ENCODE peak calls at places on chromosomes 7 and 10, in ten cellular contexts. O, M, H, S, L, C, R, Y, N and J are unnamed samples.

GRCh38 chr7:137458399-137458798 is 114.9 kb upstream of the PTN start:
- DNase-seq in O (no peak), M (no peak), H (no peak), S (no peak), L (no peak), C (no peak), R (no peak), Y (no peak), N (no peak), J (no peak)

GRCh38 chr7:85529831-85530230 is 343.0 kb upstream of the SEMA3D start:
- DNase-seq in O (no peak), M (no peak), H (peak), S (no peak), L (peak), C (no peak), R (peak), Y (no peak), N (peak), J (peak)

GRCh38 chr10:71746344-71747037 is 26.8 kb downstream of the VSIR start:
- DNase-seq in O (peak), M (no peak), H (peak), S (peak), L (no peak), C (peak), R (no peak), Y (no peak), N (no peak), J (no peak)

GRCh38 chr7:140196361-140197217 is 19.8 kb upstream of the KDM7A start:
- DNase-seq in O (no peak), M (no peak), H (peak), S (no peak), L (peak), C (no peak), R (peak), Y (no peak), N (peak), J (no peak)

GRCh38 chr7:139704308-139704879 is 73.4 kb downstream of the HIPK2 start:
- DNase-seq in O (no peak), M (no peak), H (no peak), S (no peak), L (no peak), C (peak), R (no peak), Y (no peak), N (no peak), J (no peak)

GRCh38 chr7:35816514-35816913 is 15.7 kb downstream of the SEPTIN7 start:
- DNase-seq in O (no peak), M (no peak), H (no peak), S (no peak), L (no peak), C (no peak), R (no peak), Y (no peak), N (no peak), J (no peak)

GRCh38 chr7:47539398-47540052 is 42.4 kb downstream of the TNS3 start:
- DNase-seq in O (no peak), M (peak), H (no peak), S (peak), L (peak), C (no peak), R (no peak), Y (no peak), N (peak), J (no peak)

GRCh38 chr10:75497997-75498797 is 66.8 kb downstream of the LRMDA start:
- DNase-seq in O (no peak), M (no peak), H (peak), S (no peak), L (no peak), C (no peak), R (peak), Y (no peak), N (peak), J (no peak)

GRCh38 chr7:16712916-16713315 is 40.6 kb upstream of the TSPAN13 start:
- DNase-seq in O (no peak), M (no peak), H (no peak), S (no peak), L (peak), C (no peak), R (no peak), Y (no peak), N (no peak), J (no peak)

GRCh38 chr10:34862892-34863291 is 47.8 kb upstream of the PARD3 start:
- DNase-seq in O (no peak), M (no peak), H (no peak), S (no peak), L (no peak), C (peak), R (no peak), Y (no peak), N (no peak), J (no peak)

GRCh38 chr10:33211123-33211878 is 123.2 kb downstream of the NRP1 start:
- DNase-seq in O (peak), M (peak), H (peak), S (no peak), L (peak), C (no peak), R (peak), Y (peak), N (peak), J (peak)

GRCh38 chr7:30726296-30727006 is 25.5 kb upstream of the INMT start:
- DNase-seq in O (no peak), M (no peak), H (no peak), S (no peak), L (no peak), C (no peak), R (no peak), Y (no peak), N (no peak), J (no peak)

GRCh38 chr7:64618785-64619456 is 47.0 kb upstream of the ZNF107 start:
- DNase-seq in O (no peak), M (no peak), H (peak), S (peak), L (peak), C (no peak), R (peak), Y (no peak), N (peak), J (no peak)

GRCh38 chr7:148664319-148664718 is 34.4 kb upstream of the CUL1 start:
- DNase-seq in O (peak), M (no peak), H (peak), S (no peak), L (peak), C (no peak), R (peak), Y (no peak), N (peak), J (no peak)

GRCh38 chr7:84949067-84949466 is 237.8 kb downstream of the SEMA3D start:
- DNase-seq in O (no peak), M (no peak), H (peak), S (no peak), L (peak), C (no peak), R (peak), Y (no peak), N (peak), J (no peak)

GRCh38 chr7:148442933-148443332 is 147.6 kb upstream of the C7orf33 start:
- DNase-seq in O (no peak), M (no peak), H (no peak), S (no peak), L (no peak), C (peak), R (no peak), Y (no peak), N (no peak), J (no peak)

GRCh38 chr10:120818301-120818700 is 32.9 kb upstream of the WDR11 start:
- DNase-seq in O (no peak), M (no peak), H (no peak), S (no peak), L (no peak), C (no peak), R (no peak), Y (no peak), N (no peak), J (no peak)

GRCh38 chr10:3708830-3709229 is 76.2 kb downstream of the KLF6 start:
- DNase-seq in O (no peak), M (no peak), H (peak), S (no peak), L (no peak), C (no peak), R (peak), Y (no peak), N (peak), J (no peak)

GRCh38 chr7:80311313-80311712 is 176.7 kb downstream of the GNAI1 start:
- DNase-seq in O (no peak), M (no peak), H (no peak), S (no peak), L (no peak), C (no peak), R (no peak), Y (no peak), N (no peak), J (no peak)

GRCh38 chr7:128137096-128137655 is 103.9 kb upstream of the LEP start:
- DNase-seq in O (no peak), M (no peak), H (peak), S (peak), L (peak), C (no peak), R (peak), Y (no peak), N (peak), J (peak)

GRCh38 chr7:28956608-28957063 is 1.5 kb downstream of the TRIL start:
- DNase-seq in O (peak), M (no peak), H (peak), S (peak), L (peak), C (peak), R (peak), Y (no peak), N (peak), J (no peak)

GRCh38 chr10:45505336-45505735 is 131.3 kb downstream of the ALOX5 start:
- DNase-seq in O (no peak), M (no peak), H (no peak), S (no peak), L (no peak), C (no peak), R (no peak), Y (no peak), N (no peak), J (no peak)

GRCh38 chr10:27542812-27543211 is 38.7 kb downstream of the RAB18 start:
- DNase-seq in O (no peak), M (no peak), H (peak), S (no peak), L (peak), C (no peak), R (peak), Y (no peak), N (peak), J (peak)

GRCh38 chr10:89352039-89352597 is 24.3 kb downstream of the IFIT3 start:
- DNase-seq in O (no peak), M (peak), H (peak), S (peak), L (peak), C (peak), R (peak), Y (no peak), N (peak), J (peak)

GRCh38 chr7:83786858-83787257 is 137.9 kb upstream of the SEMA3E start:
- DNase-seq in O (no peak), M (no peak), H (no peak), S (no peak), L (no peak), C (no peak), R (no peak), Y (no peak), N (no peak), J (no peak)

GRCh38 chr10:35585903-35586535 is 19.1 kb upstream of the GJD4 start:
- DNase-seq in O (no peak), M (no peak), H (no peak), S (peak), L (no peak), C (no peak), R (no peak), Y (no peak), N (no peak), J (no peak)

GRCh38 chr10:35336921-35337741 is 822 bp downstream of the CCNY start:
- DNase-seq in O (peak), M (no peak), H (no peak), S (peak), L (no peak), C (peak), R (no peak), Y (no peak), N (no peak), J (no peak)

GRCh38 chr7:18708204-18708603 is 212.7 kb downstream of the HDAC9 start:
- DNase-seq in O (no peak), M (no peak), H (no peak), S (no peak), L (no peak), C (no peak), R (no peak), Y (no peak), N (no peak), J (no peak)

GRCh38 chr7:98133621-98134266 is 27.1 kb downstream of the LMTK2 start:
- DNase-seq in O (no peak), M (no peak), H (peak), S (peak), L (peak), C (no peak), R (no peak), Y (no peak), N (peak), J (no peak)

DNA sequence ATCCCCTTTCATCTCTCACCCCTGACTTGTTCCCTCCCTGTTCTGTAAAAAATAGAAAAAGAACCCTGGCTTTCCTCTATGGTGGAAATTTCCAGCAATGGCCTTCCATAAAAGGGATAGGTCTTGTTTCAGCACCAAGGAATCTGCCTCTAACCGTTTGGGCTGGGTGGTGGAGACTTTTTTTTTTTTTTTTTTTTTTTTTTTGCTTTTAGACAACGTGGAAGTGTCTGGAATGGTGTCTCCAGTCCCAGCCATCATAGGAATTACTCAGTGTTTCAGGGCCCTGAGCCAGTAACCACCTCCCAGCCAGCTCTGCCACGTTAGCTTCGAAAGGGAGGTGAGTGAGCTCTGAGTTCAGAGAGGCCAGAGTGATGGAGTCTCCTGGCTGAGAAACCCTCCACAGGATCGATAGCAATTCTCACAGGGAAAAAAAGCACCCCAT is 97.3 kb upstream of the COL1A2 start:
- DNase-seq in O (peak), M (peak), H (peak), S (no peak), L (peak), C (peak), R (peak), Y (no peak), N (peak), J (peak)
- H3K4me3 ChIP-seq in O (no peak), M (peak), H (peak), S (no peak), L (peak), C (no peak), R (no peak), Y (no peak), N (peak), J (peak)

DNA sequence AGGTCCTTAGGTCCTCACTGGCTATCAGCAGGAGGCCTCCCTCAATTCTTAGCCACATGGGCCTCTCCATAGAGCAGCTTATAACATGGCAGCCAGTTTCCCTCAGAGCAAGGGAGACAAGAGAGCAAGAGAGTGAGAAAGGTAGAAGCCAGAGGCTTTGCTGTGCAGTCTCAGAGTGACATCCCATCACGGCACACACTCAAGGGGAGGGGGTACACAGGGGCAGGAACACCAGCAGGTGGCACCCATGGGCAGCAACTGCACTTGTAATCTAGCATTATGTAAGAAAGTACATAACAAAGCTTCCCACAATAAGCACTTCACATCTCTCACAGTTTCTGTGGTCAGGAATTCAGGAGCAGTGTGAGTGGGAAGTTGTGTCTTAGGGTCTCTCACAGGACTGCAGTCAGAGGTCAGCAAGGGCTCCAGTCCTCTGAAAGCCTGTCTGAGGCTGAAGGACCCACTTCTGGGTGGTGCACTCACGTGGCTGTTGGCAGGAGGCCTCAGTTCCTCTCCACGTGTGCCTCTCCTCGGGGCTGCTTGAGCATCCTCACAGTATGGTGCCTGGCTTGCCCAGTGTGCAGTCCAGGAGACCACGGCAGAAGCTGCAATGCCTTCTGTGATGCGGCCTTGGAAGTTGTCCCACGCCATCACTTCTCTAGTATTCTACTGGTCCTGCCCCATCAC is 159.4 kb downstream of the OAT start:
- DNase-seq in O (no peak), M (no peak), H (no peak), S (peak), L (no peak), C (no peak), R (peak), Y (no peak), N (peak), J (no peak)
- TF ChIP-seq CTCF in O (no peak), M (peak), H (no peak), S (peak), L (peak), C (no peak), R (peak), Y (no peak), N (peak), J (peak)

GRCh38 chr10:125148021-125148439 is 12.3 kb downstream of the CTBP2 start:
- DNase-seq in O (peak), M (no peak), H (peak), S (no peak), L (no peak), C (no peak), R (peak), Y (no peak), N (peak), J (no peak)

GRCh38 chr10:125149278-125150047 is 10.9 kb downstream of the CTBP2 start:
- DNase-seq in O (peak), M (no peak), H (peak), S (no peak), L (peak), C (peak), R (peak), Y (no peak), N (peak), J (no peak)

GRCh38 chr10:125146791-125147604 is 13.4 kb downstream of the CTBP2 start:
- DNase-seq in O (no peak), M (no peak), H (peak), S (no peak), L (peak), C (no peak), R (no peak), Y (no peak), N (no peak), J (no peak)

GRCh38 chr10:125151170-125151823 is 9.1 kb downstream of the CTBP2 start:
- DNase-seq in O (no peak), M (no peak), H (no peak), S (no peak), L (no peak), C (no peak), R (no peak), Y (no peak), N (no peak), J (no peak)

GRCh38 chr10:125148576-125148975 is 11.8 kb downstream of the CTBP2 start:
- DNase-seq in O (no peak), M (no peak), H (no peak), S (no peak), L (no peak), C (no peak), R (no peak), Y (no peak), N (no peak), J (no peak)
- H3K4me3 ChIP-seq in O (no peak), M (no peak), H (no peak), S (no peak), L (no peak), C (no peak), R (no peak), Y (no peak), N (no peak), J (no peak)

DNA sequence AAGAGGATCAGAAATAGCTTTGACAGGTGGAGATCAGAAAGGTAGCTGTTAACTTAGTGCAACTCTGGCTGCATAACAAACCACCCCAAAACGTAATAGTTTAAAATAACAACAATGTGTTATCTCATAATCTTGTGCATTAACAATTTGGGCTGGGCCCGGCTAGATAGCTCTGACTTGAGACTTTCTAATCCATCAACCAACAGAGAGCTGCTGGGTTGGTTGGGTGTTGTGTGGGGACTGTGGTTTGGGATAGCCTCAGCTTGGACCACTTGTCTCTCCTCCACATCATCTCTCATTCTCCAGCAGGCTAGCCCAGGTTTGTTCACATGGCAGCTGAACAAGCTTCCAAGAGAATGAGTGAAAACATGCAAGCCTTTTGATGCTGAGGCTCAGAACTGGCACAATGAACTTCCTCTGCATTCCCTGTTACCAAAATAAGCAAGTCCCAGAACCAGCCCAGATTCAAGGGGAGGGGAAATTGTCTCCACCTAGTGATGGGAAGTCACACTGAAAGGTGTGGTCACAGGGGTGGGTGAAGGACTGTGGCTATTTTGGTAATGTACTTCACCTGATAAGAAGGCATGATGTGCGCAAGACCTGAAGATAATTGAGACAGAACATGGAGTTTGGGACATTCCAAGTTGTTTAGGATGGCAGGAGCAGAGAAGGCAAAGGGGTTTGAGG is 20.4 kb upstream of the ASAH2 start:
- DNase-seq in O (no peak), M (no peak), H (no peak), S (no peak), L (no peak), C (no peak), R (no peak), Y (no peak), N (no peak), J (no peak)
- TF ChIP-seq CTCF in O (no peak), M (no peak), H (no peak), S (peak), L (no peak), C (no peak), R (no peak), Y (no peak), N (no peak), J (no peak)

GRCh38 chr7:142894112-142894835 is 8.7 kb upstream of the TRPV6 start:
- DNase-seq in O (no peak), M (no peak), H (no peak), S (no peak), L (no peak), C (no peak), R (no peak), Y (no peak), N (no peak), J (no peak)
- H3K4me3 ChIP-seq in O (no peak), M (no peak), H (no peak), S (no peak), L (no peak), C (no peak), R (no peak), Y (no peak), N (no peak), J (no peak)

DNA sequence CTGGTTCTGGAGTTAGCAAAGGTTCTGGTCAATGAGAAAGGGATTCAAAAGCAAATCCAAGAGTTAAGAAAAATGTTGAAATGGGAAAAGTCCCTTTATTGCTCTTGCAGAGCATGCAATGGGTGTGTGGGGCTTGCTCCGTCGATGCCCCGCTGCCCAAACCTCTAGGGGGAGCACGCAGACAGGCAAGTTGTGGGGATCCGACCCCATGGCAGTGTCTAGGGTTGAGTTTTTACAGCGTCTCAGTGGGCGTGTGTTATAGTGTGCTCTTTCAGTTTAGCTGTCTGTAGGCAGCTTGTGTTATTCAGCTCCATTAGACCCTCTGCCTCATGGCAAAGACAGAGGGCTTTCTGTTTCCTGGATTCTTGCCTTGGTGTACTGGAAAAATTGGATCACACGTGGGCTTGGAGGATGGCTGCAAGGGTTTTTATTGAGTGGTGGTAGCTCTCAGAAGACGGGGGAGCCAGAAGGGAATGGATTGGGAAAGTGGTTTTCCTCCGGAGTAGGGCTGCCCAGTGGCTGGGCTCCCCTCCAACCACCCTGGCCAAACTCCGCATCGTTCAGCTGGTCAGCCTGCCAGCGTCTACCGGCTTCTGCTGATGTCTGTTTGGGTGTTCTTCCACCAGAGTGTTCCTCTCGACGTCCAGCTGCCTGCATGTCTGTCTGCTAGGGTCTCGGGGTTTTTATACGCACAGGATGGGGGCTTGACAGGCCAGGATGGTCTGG is 102.3 kb upstream of the PLXDC2 start:
- DNase-seq in O (no peak), M (no peak), H (no peak), S (no peak), L (no peak), C (no peak), R (no peak), Y (no peak), N (no peak), J (no peak)
- TF ChIP-seq CTCF in O (no peak), M (no peak), H (no peak), S (peak), L (no peak), C (no peak), R (no peak), Y (no peak), N (no peak), J (no peak)